ENCODE peak calls at places on chromosome 14, in five cellular contexts. C, Z, V, F and B are unnamed samples.

GRCh38 chr14:24368215-24368561 is 204 bp downstream of the NFATC4 start:
- DNase-seq in C (no peak), Z (no peak), V (no peak), F (no peak), B (no peak)

GRCh38 chr14:79705126-79705894 is 506.0 kb downstream of the DIO2 start:
- DNase-seq in C (no peak), Z (no peak), V (no peak), F (no peak), B (no peak)

GRCh38 chr14:30078827-30079402 is 151.3 kb upstream of the PRKD1 start:
- DNase-seq in C (no peak), Z (no peak), V (no peak), F (no peak), B (no peak)

GRCh38 chr14:105493921-105494605 is 3.0 kb downstream of the TEDC1 start:
- DNase-seq in C (no peak), Z (no peak), V (no peak), F (no peak), B (peak; percentile 72)

GRCh38 chr14:22547309-22547947 is 41.6 kb downstream of the DAD1 start:
- DNase-seq in C (no peak), Z (no peak), V (no peak), F (no peak), B (no peak)

GRCh38 chr14:68939893-68940613 is 39.0 kb downstream of the ACTN1 start:
- DNase-seq in C (no peak), Z (no peak), V (peak; percentile 83), F (no peak), B (no peak)

GRCh38 chr14:49492151-49492550 is 94.0 kb downstream of the RPS29 start:
- DNase-seq in C (no peak), Z (no peak), V (no peak), F (no peak), B (no peak)

GRCh38 chr14:101980700-101981099 is 16.3 kb downstream of the DYNC1H1 start:
- DNase-seq in C (no peak), Z (peak; percentile 26), V (peak; percentile 66), F (no peak), B (no peak)

GRCh38 chr14:101465795-101466448 is 95.4 kb upstream of the DIO3 start:
- DNase-seq in C (no peak), Z (no peak), V (no peak), F (no peak), B (no peak)

GRCh38 chr14:71651228-71651627 is 281.0 kb upstream of the RGS6 start:
- DNase-seq in C (no peak), Z (no peak), V (no peak), F (no peak), B (no peak)

GRCh38 chr14:61460853-61461611 is 139.7 kb downstream of the PRKCH start:
- DNase-seq in C (no peak), Z (no peak), V (no peak), F (no peak), B (no peak)

GRCh38 chr14:100127853-100128455 is 31.5 kb downstream of the DEGS2 start:
- DNase-seq in C (no peak), Z (no peak), V (no peak), F (no peak), B (no peak)

GRCh38 chr14:39492267-39492666 is 60.0 kb upstream of the FBXO33 start:
- DNase-seq in C (no peak), Z (no peak), V (no peak), F (no peak), B (no peak)

GRCh38 chr14:100383727-100384158 is 60.6 kb downstream of the SLC25A47 start:
- DNase-seq in C (peak; percentile 87), Z (peak; percentile 44), V (no peak), F (peak; percentile 70), B (no peak)

GRCh38 chr14:95359974-95360826 is 40.5 kb upstream of the CLMN start:
- DNase-seq in C (no peak), Z (peak; percentile 85), V (no peak), F (peak; percentile 41), B (no peak)